ENCODE peak calls at places on chromosomes 5 and 9, in four cellular contexts. One of them, this sample, is unnamed.

GRCh38 chr5:2750758-2751464 is 566 bp downstream of the IRX2 start:
- DNase-seq in sigmoid colon: no peak
- DNase-seq in body of pancreas: no peak
- DNase-seq in IMR-90: no peak
- DNase-seq in this sample: no peak

GRCh38 chr5:17816947-17817346 is 182.7 kb downstream of the TAF11L14 start:
- DNase-seq in sigmoid colon: no peak
- DNase-seq in body of pancreas: no peak
- DNase-seq in IMR-90: peak; percentile 13
- DNase-seq in this sample: no peak

GRCh38 chr9:33813712-33814641 is 3.0 kb upstream of the UBE2R2 start:
- DNase-seq in sigmoid colon: no peak
- DNase-seq in body of pancreas: no peak
- DNase-seq in IMR-90: peak; percentile 90
- DNase-seq in this sample: no peak

GRCh38 chr5:10690460-10690859 is 70.6 kb downstream of the DAP start:
- DNase-seq in sigmoid colon: no peak
- DNase-seq in body of pancreas: no peak
- DNase-seq in IMR-90: peak; percentile 58
- DNase-seq in this sample: no peak

GRCh38 chr5:75566710-75567309 is 44.4 kb upstream of the ANKDD1B start:
- DNase-seq in sigmoid colon: no peak
- DNase-seq in body of pancreas: no peak
- DNase-seq in IMR-90: peak; percentile 96
- DNase-seq in this sample: no peak

GRCh38 chr5:103744159-103744558 is 181.6 kb upstream of the NUDT12 start:
- DNase-seq in sigmoid colon: no peak
- DNase-seq in body of pancreas: no peak
- DNase-seq in IMR-90: peak; percentile 46
- DNase-seq in this sample: no peak

GRCh38 chr9:126516936-126517750 is 96.6 kb upstream of the LMX1B start:
- DNase-seq in sigmoid colon: no peak
- DNase-seq in body of pancreas: no peak
- DNase-seq in IMR-90: peak; percentile 84
- DNase-seq in this sample: peak; percentile 83

GRCh38 chr5:179265529-179266290 is 79.6 kb downstream of the ADAMTS2 start:
- DNase-seq in sigmoid colon: peak; percentile 99
- DNase-seq in body of pancreas: peak; percentile 44
- DNase-seq in IMR-90: peak; percentile 99
- DNase-seq in this sample: peak; percentile 96

GRCh38 chr9:70415476-70415875 is 1.0 kb upstream of the KLF9 start:
- DNase-seq in sigmoid colon: no peak
- DNase-seq in body of pancreas: no peak
- DNase-seq in IMR-90: no peak
- DNase-seq in this sample: no peak

GRCh38 chr9:105138306-105138801 is 106.1 kb upstream of the SLC44A1 start:
- DNase-seq in sigmoid colon: peak; percentile 75
- DNase-seq in body of pancreas: no peak
- DNase-seq in IMR-90: no peak
- DNase-seq in this sample: no peak

GRCh38 chr9:33307067-33307466 is 16.8 kb downstream of the NFX1 start:
- DNase-seq in sigmoid colon: no peak
- DNase-seq in body of pancreas: no peak
- DNase-seq in IMR-90: no peak
- DNase-seq in this sample: no peak

GRCh38 chr5:148904440-148904839 is 78.0 kb downstream of the ADRB2 start:
- DNase-seq in sigmoid colon: peak; percentile 91
- DNase-seq in body of pancreas: no peak
- DNase-seq in IMR-90: no peak
- DNase-seq in this sample: no peak
- H3K27ac ChIP-seq in sigmoid colon: peak overlapping the region; percentile 78
- H3K27ac ChIP-seq in body of pancreas: no peak overlapping the region
- H3K27ac ChIP-seq in IMR-90: no peak overlapping the region
- H3K27ac ChIP-seq in this sample: no peak overlapping the region

GRCh38 chr9:134135343-134136116 is at the start of gene WDR5:
- DNase-seq in sigmoid colon: peak; percentile 96
- DNase-seq in body of pancreas: peak; percentile 94
- DNase-seq in IMR-90: peak; percentile 85
- DNase-seq in this sample: peak; percentile 94
- TF ChIP-seq POLR2A in sigmoid colon: peak; percentile 16
- TF ChIP-seq POLR2A in body of pancreas: peak; percentile 79
- TF ChIP-seq POLR2A in IMR-90: no peak
- TF ChIP-seq POLR2A in this sample: no peak

DNA sequence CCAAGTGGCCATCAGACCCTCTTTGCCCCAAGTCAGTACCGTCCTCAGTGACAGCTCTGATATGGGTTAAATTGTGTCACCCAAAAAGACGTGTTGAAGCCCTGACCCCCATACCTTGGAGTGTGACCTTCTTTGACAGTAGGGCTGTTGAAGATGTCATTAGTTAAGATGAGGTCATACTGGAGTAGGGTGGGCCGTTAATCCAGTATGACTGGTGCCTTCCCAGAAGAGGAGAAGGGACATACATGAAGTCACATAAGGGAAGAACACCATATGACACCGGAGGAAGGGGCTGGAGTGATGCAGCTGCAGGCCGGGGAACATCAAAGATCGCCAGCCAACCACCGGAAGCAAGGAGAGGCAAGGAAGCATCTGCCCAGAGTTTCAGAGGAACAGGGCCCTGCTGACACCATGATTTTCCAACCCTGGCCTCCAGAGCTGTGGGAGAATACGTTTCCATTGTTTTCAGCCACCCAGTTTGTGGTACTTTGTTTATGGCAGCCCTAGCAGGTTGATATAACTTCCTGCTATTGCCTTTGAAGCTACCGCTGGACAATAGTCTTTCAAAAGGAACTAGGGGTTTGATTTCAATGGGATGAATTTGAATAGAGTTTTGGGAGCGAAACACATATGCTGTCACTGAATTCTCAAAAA is 36.4 kb upstream of the CPEB4 start:
- DNase-seq in sigmoid colon: no peak
- DNase-seq in body of pancreas: no peak
- DNase-seq in IMR-90: no peak
- DNase-seq in this sample: no peak
- H3K27ac ChIP-seq in sigmoid colon: no peak overlapping the region
- H3K27ac ChIP-seq in body of pancreas: no peak overlapping the region
- H3K27ac ChIP-seq in IMR-90: no peak overlapping the region
- H3K27ac ChIP-seq in this sample: no peak overlapping the region

DNA sequence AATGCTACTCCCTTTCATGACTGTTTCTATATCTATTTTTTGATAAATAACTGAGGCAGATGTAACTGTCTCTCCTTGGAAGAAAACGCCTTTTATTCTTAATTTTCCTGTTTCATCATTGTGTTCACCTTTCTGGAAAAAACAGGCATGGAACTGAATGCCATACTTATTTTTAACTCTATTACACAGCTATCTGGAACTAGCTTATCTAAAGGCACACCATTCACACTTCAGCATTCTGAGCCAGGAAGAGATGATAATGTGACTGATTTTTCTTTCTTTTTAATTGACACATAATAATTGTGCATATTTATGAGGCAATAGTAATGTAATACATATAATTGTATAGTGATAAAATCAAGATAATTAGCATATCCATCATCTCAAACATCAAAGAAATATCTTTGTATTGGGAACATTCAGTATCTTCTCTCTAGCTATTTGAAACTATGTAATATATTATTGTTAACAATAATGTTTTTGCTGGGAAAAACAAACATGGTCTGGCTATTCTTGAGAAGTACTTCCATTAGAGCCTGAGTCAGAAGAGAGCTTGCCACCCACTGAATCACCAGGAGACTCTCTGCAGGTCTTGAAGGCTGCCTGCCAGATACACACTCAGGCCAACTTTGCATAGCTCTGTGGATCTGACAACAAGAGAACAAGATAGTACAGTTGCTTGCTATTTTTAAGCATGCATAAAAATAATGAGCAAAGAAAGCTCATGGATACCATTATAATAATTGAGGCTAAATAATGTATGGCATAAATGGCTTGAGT is 501.0 kb upstream of the EDIL3 start:
- DNase-seq in sigmoid colon: no peak
- DNase-seq in body of pancreas: no peak
- DNase-seq in IMR-90: peak; percentile 78
- DNase-seq in this sample: no peak
- TF ChIP-seq POLR2A in sigmoid colon: no peak
- TF ChIP-seq POLR2A in body of pancreas: no peak
- TF ChIP-seq POLR2A in IMR-90: no peak
- TF ChIP-seq POLR2A in this sample: no peak

GRCh38 chr9:82052081-82052480 is 63.5 kb downstream of the SPATA31D1 start:
- DNase-seq in sigmoid colon: no peak
- DNase-seq in body of pancreas: no peak
- DNase-seq in IMR-90: no peak
- DNase-seq in this sample: no peak

GRCh38 chr9:82062245-82062644 is 73.7 kb downstream of the SPATA31D1 start:
- DNase-seq in sigmoid colon: no peak
- DNase-seq in body of pancreas: no peak
- DNase-seq in IMR-90: no peak
- DNase-seq in this sample: no peak

GRCh38 chr9:82054264-82055015 is 65.9 kb downstream of the SPATA31D1 start:
- DNase-seq in sigmoid colon: no peak
- DNase-seq in body of pancreas: no peak
- DNase-seq in IMR-90: no peak
- DNase-seq in this sample: no peak

DNA sequence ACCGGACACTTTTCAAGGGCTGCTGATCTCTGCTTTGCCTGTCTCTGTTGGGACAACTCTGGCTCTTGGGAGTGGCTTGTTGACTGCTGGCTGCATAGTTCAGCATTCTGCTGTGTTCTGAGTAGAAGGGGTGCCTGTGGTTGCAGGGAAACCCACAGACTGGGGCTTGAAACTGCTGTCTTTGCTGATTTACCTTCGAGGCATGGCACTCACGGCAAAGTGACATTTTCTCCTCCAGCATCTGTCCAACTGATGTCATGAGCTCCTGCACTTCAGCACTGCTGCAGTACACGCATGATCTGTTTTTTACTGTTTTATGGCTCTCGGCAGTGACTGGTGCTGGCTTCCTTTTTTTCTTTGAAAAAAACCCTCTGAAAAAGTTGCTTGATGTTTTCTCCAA is 69.2 kb downstream of the SPATA31D1 start:
- DNase-seq in sigmoid colon: no peak
- DNase-seq in body of pancreas: no peak
- DNase-seq in IMR-90: no peak
- DNase-seq in this sample: no peak
- H3K27ac ChIP-seq in sigmoid colon: no peak overlapping the region
- H3K27ac ChIP-seq in body of pancreas: no peak overlapping the region
- H3K27ac ChIP-seq in IMR-90: no peak overlapping the region
- H3K27ac ChIP-seq in this sample: no peak overlapping the region

GRCh38 chr5:149959406-149960236 is 937 bp upstream of the SLC26A2 start:
- DNase-seq in sigmoid colon: no peak
- DNase-seq in body of pancreas: no peak
- DNase-seq in IMR-90: peak; percentile 58
- DNase-seq in this sample: no peak
- TF ChIP-seq POLR2A in sigmoid colon: no peak
- TF ChIP-seq POLR2A in body of pancreas: no peak
- TF ChIP-seq POLR2A in IMR-90: no peak
- TF ChIP-seq POLR2A in this sample: no peak